ENCODE peak calls at places on chromosomes 5 and 9, in five cellular contexts. One of them, this sample, is unnamed.
A peak's percentile ranks its signal among the peaks of the same experiment; 100 is the strongest.

GRCh38 chr9:94656190-94656589 is 16.9 kb upstream of the FBP1 start:
- DNase-seq in body of pancreas: no peak
- DNase-seq in RWPE2: no peak
- DNase-seq in aorta: peak; percentile 65
- DNase-seq in CD8-positive, alpha-beta memory T cell: peak; percentile 3
- DNase-seq in this sample: no peak

GRCh38 chr5:139314276-139314675 is 20.7 kb downstream of the MATR3 start:
- DNase-seq in CD8-positive, alpha-beta memory T cell: no peak
- DNase-seq in RWPE2: no peak
- DNase-seq in aorta: no peak
- DNase-seq in body of pancreas: no peak
- DNase-seq in this sample: no peak

GRCh38 chr9:107155244-107155817 is 127.7 kb upstream of the RAD23B start:
- DNase-seq in aorta: no peak
- DNase-seq in body of pancreas: no peak
- DNase-seq in CD8-positive, alpha-beta memory T cell: no peak
- DNase-seq in RWPE2: no peak
- DNase-seq in this sample: no peak

GRCh38 chr5:176609724-176610429 is at the start of gene GPRIN1:
- DNase-seq in RWPE2: no peak
- DNase-seq in body of pancreas: peak; percentile 48
- DNase-seq in CD8-positive, alpha-beta memory T cell: peak; percentile 47
- DNase-seq in aorta: no peak
- DNase-seq in this sample: peak; percentile 37

GRCh38 chr5:43515678-43516048 is 715 bp upstream of the C5orf34 start:
- DNase-seq in RWPE2: no peak
- DNase-seq in aorta: no peak
- DNase-seq in body of pancreas: no peak
- DNase-seq in CD8-positive, alpha-beta memory T cell: no peak
- DNase-seq in this sample: no peak

GRCh38 chr5:73974871-73975351 is 348.9 kb downstream of the ARHGEF28 start:
- DNase-seq in body of pancreas: peak; percentile 34
- DNase-seq in RWPE2: no peak
- DNase-seq in aorta: no peak
- DNase-seq in CD8-positive, alpha-beta memory T cell: no peak
- DNase-seq in this sample: no peak

GRCh38 chr5:10775646-10776045 is 14.6 kb upstream of the DAP start:
- DNase-seq in CD8-positive, alpha-beta memory T cell: no peak
- DNase-seq in RWPE2: no peak
- DNase-seq in body of pancreas: no peak
- DNase-seq in aorta: no peak
- DNase-seq in this sample: no peak

GRCh38 chr9:73753171-73753570 is 601.5 kb downstream of the ANXA1 start:
- DNase-seq in aorta: no peak
- DNase-seq in body of pancreas: no peak
- DNase-seq in CD8-positive, alpha-beta memory T cell: no peak
- DNase-seq in RWPE2: no peak
- DNase-seq in this sample: no peak

GRCh38 chr5:10676224-10676623 is 84.8 kb downstream of the DAP start:
- DNase-seq in CD8-positive, alpha-beta memory T cell: no peak
- DNase-seq in body of pancreas: no peak
- DNase-seq in RWPE2: peak; percentile 72
- DNase-seq in aorta: no peak
- DNase-seq in this sample: no peak

GRCh38 chr5:60161340-60161934 is 267.9 kb upstream of the PDE4D start:
- DNase-seq in RWPE2: no peak
- DNase-seq in aorta: no peak
- DNase-seq in CD8-positive, alpha-beta memory T cell: no peak
- DNase-seq in body of pancreas: no peak
- DNase-seq in this sample: no peak

GRCh38 chr5:112849912-112850311 is 11.2 kb upstream of the SRP19 start:
- DNase-seq in RWPE2: no peak
- DNase-seq in body of pancreas: no peak
- DNase-seq in CD8-positive, alpha-beta memory T cell: no peak
- DNase-seq in aorta: no peak
- DNase-seq in this sample: no peak

GRCh38 chr5:112846556-112846955 is 14.5 kb upstream of the SRP19 start:
- DNase-seq in CD8-positive, alpha-beta memory T cell: no peak
- DNase-seq in body of pancreas: no peak
- DNase-seq in RWPE2: no peak
- DNase-seq in aorta: no peak
- DNase-seq in this sample: no peak

GRCh38 chr5:112844489-112844888 is 16.6 kb upstream of the SRP19 start:
- DNase-seq in CD8-positive, alpha-beta memory T cell: no peak
- DNase-seq in body of pancreas: no peak
- DNase-seq in RWPE2: no peak
- DNase-seq in aorta: no peak
- DNase-seq in this sample: no peak

GRCh38 chr5:112847306-112847705 is 13.8 kb upstream of the SRP19 start:
- DNase-seq in body of pancreas: no peak
- DNase-seq in CD8-positive, alpha-beta memory T cell: no peak
- DNase-seq in RWPE2: no peak
- DNase-seq in aorta: no peak
- DNase-seq in this sample: no peak

GRCh38 chr5:112848116-112848811 is 12.8 kb upstream of the SRP19 start:
- DNase-seq in aorta: no peak
- DNase-seq in RWPE2: no peak
- DNase-seq in body of pancreas: no peak
- DNase-seq in CD8-positive, alpha-beta memory T cell: no peak
- DNase-seq in this sample: no peak
- H3K9me3 ChIP-seq in aorta: no peaks in the 10 kb centered on the region
- H3K9me3 ChIP-seq in RWPE2: no peaks in the 10 kb centered on the region
- H3K9me3 ChIP-seq in body of pancreas: no peaks in the 10 kb centered on the region
- H3K9me3 ChIP-seq in CD8-positive, alpha-beta memory T cell: no peaks in the 10 kb centered on the region
- H3K9me3 ChIP-seq in this sample: no peaks in the 10 kb centered on the region

GRCh38 chr5:33166971-33167370 is 273.8 kb upstream of the TARS1 start:
- DNase-seq in CD8-positive, alpha-beta memory T cell: no peak
- DNase-seq in body of pancreas: no peak
- DNase-seq in aorta: no peak
- DNase-seq in RWPE2: no peak
- DNase-seq in this sample: no peak

GRCh38 chr5:33166522-33166921 is 274.2 kb upstream of the TARS1 start:
- DNase-seq in RWPE2: no peak
- DNase-seq in CD8-positive, alpha-beta memory T cell: no peak
- DNase-seq in aorta: no peak
- DNase-seq in body of pancreas: no peak
- DNase-seq in this sample: no peak

GRCh38 chr5:33170414-33170813 is 270.4 kb upstream of the TARS1 start:
- DNase-seq in aorta: no peak
- DNase-seq in CD8-positive, alpha-beta memory T cell: no peak
- DNase-seq in body of pancreas: no peak
- DNase-seq in RWPE2: no peak
- DNase-seq in this sample: no peak

GRCh38 chr5:33162057-33162456 is 278.7 kb upstream of the TARS1 start:
- DNase-seq in body of pancreas: no peak
- DNase-seq in aorta: no peak
- DNase-seq in CD8-positive, alpha-beta memory T cell: no peak
- DNase-seq in RWPE2: peak; percentile 34
- DNase-seq in this sample: no peak

DNA sequence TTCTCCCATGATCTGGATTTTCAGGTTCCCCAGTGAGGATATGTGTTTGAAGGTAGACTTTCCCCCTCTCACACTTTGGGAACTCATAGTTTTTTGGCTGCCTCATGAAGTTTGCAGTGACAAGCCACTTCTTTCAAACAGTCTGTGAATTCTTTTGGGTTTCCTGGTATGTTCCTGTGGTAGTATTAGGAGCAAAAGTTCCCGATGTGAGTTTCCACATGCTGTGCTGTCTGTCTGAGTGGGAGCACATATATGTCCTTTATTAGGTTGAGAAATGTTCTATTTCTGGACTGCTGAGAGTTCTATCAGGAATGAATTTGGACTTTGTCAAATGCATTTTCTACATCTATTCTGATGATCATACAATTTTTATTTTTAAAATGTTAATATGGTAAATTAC is 273.2 kb upstream of the TARS1 start:
- DNase-seq in body of pancreas: no peak
- DNase-seq in CD8-positive, alpha-beta memory T cell: no peak
- DNase-seq in aorta: no peak
- DNase-seq in RWPE2: no peak
- DNase-seq in this sample: no peak
- H3K9me3 ChIP-seq in body of pancreas: peaks cover 5% of the 10 kb centered on the region
- H3K9me3 ChIP-seq in CD8-positive, alpha-beta memory T cell: no peaks in the 10 kb centered on the region
- H3K9me3 ChIP-seq in aorta: no peaks in the 10 kb centered on the region
- H3K9me3 ChIP-seq in RWPE2: peaks cover 14% of the 10 kb centered on the region
- H3K9me3 ChIP-seq in this sample: peaks cover 2% of the 10 kb centered on the region

GRCh38 chr5:133387091-133387490 is 225.2 kb downstream of the FSTL4 start:
- DNase-seq in aorta: no peak
- DNase-seq in body of pancreas: no peak
- DNase-seq in RWPE2: no peak
- DNase-seq in CD8-positive, alpha-beta memory T cell: no peak
- DNase-seq in this sample: no peak

GRCh38 chr5:133385346-133385745 is 227.0 kb downstream of the FSTL4 start:
- DNase-seq in CD8-positive, alpha-beta memory T cell: no peak
- DNase-seq in body of pancreas: no peak
- DNase-seq in aorta: peak; percentile 28
- DNase-seq in RWPE2: no peak
- DNase-seq in this sample: no peak

GRCh38 chr5:133389066-133389590 is 223.2 kb downstream of the FSTL4 start:
- DNase-seq in CD8-positive, alpha-beta memory T cell: no peak
- DNase-seq in body of pancreas: no peak
- DNase-seq in RWPE2: no peak
- DNase-seq in aorta: no peak
- DNase-seq in this sample: no peak

GRCh38 chr5:133386662-133387061 is 225.7 kb downstream of the FSTL4 start:
- DNase-seq in body of pancreas: no peak
- DNase-seq in CD8-positive, alpha-beta memory T cell: no peak
- DNase-seq in aorta: no peak
- DNase-seq in RWPE2: no peak
- DNase-seq in this sample: no peak

DNA sequence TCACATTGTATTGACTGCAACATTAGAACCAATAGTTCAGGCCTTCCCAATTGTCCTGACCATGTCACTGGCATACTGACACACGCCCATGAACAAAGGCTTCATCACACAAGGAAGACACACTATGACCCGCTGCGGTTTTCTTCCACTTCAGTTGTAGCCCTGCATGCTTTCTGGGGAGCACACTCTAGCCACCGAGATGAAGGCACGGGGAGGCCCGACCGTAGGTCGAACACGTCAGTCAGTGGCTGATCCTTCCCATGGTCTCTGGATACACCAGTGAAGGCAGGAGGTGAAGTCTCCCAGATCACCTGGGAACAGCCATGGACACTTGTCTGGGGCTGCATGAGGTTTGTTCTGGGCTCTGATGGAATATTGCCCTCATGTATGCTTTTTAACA is 224.7 kb downstream of the FSTL4 start:
- DNase-seq in body of pancreas: no peak
- DNase-seq in aorta: peak; percentile 15
- DNase-seq in CD8-positive, alpha-beta memory T cell: no peak
- DNase-seq in RWPE2: no peak
- DNase-seq in this sample: no peak
- H3K9me3 ChIP-seq in body of pancreas: no peaks in the 10 kb centered on the region
- H3K9me3 ChIP-seq in aorta: no peaks in the 10 kb centered on the region
- H3K9me3 ChIP-seq in CD8-positive, alpha-beta memory T cell: no peaks in the 10 kb centered on the region
- H3K9me3 ChIP-seq in RWPE2: no peaks in the 10 kb centered on the region
- H3K9me3 ChIP-seq in this sample: no peaks in the 10 kb centered on the region

DNA sequence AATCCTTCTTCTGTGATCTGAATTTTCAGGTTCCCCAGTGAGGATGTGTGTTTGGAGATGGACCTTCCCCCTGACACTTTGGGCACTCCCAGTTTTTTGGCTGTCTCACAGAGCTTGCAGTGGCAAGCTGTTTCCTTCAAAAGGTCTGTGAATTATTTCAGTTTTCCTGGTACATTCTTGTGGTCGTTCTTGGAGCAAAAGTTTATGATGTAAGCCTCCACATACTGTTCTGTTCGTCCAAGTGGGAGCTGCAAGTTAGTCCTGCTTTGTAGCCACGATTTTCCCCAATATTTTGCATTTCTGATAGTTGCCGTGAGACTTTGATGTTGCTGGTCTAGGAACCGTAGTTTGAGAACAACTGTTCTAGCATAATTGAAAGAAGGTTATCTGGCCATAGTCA is 88.3 kb downstream of the MTAP start:
- DNase-seq in body of pancreas: no peak
- DNase-seq in CD8-positive, alpha-beta memory T cell: no peak
- DNase-seq in aorta: no peak
- DNase-seq in RWPE2: no peak
- DNase-seq in this sample: no peak
- H3K9me3 ChIP-seq in body of pancreas: no peaks in the 10 kb centered on the region
- H3K9me3 ChIP-seq in CD8-positive, alpha-beta memory T cell: no peaks in the 10 kb centered on the region
- H3K9me3 ChIP-seq in aorta: peaks cover 6% of the 10 kb centered on the region
- H3K9me3 ChIP-seq in RWPE2: peaks cover 4% of the 10 kb centered on the region
- H3K9me3 ChIP-seq in this sample: peaks cover 7% of the 10 kb centered on the region

DNA sequence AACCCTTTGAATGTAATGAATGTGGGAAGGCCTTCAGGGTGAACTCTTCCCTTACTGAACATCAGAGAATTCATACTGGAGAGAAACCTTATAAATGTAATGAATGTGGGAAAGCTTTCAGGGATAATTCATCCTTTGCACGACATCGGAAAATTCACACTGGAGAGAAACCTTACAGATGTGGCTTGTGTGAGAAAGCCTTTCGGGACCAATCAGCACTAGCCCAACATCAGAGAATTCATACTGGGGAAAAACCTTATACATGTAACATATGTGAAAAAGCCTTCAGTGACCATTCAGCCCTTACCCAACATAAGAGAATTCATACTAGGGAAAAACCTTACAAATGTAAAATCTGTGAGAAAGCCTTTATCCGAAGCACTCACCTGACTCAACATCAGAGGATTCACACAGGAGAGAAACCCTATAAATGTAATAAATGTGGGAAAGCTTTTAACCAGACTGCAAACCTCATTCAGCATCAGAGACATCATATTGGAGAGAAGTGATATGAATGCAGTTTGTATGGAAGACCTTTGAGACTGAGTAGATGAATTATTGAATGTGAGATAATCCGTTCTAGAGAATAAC is 24.6 kb downstream of the ZNF454 start:
- DNase-seq in RWPE2: no peak
- DNase-seq in aorta: no peak
- DNase-seq in body of pancreas: no peak
- DNase-seq in CD8-positive, alpha-beta memory T cell: no peak
- DNase-seq in this sample: no peak
- H3K9me3 ChIP-seq in RWPE2: peaks cover 55% of the 10 kb centered on the region
- H3K9me3 ChIP-seq in aorta: peaks cover 35% of the 10 kb centered on the region
- H3K9me3 ChIP-seq in body of pancreas: peaks cover 77% of the 10 kb centered on the region
- H3K9me3 ChIP-seq in CD8-positive, alpha-beta memory T cell: peaks cover 17% of the 10 kb centered on the region
- H3K9me3 ChIP-seq in this sample: peaks cover 27% of the 10 kb centered on the region

GRCh38 chr5:178989311-178989710 is 5.8 kb downstream of the GRM6 start:
- DNase-seq in body of pancreas: no peak
- DNase-seq in aorta: no peak
- DNase-seq in CD8-positive, alpha-beta memory T cell: no peak
- DNase-seq in RWPE2: no peak
- DNase-seq in this sample: no peak
- H3K9me3 ChIP-seq in body of pancreas: peaks cover 38% of the 10 kb centered on the region
- H3K9me3 ChIP-seq in aorta: peaks cover 19% of the 10 kb centered on the region
- H3K9me3 ChIP-seq in CD8-positive, alpha-beta memory T cell: no peaks in the 10 kb centered on the region
- H3K9me3 ChIP-seq in RWPE2: peaks cover 45% of the 10 kb centered on the region
- H3K9me3 ChIP-seq in this sample: no peaks in the 10 kb centered on the region

GRCh38 chr5:2254404-2254803 is 371.7 kb upstream of the IRX4 start:
- DNase-seq in body of pancreas: no peak
- DNase-seq in RWPE2: no peak
- DNase-seq in aorta: no peak
- DNase-seq in CD8-positive, alpha-beta memory T cell: no peak
- DNase-seq in this sample: no peak
- H3K9me3 ChIP-seq in body of pancreas: no peaks in the 10 kb centered on the region
- H3K9me3 ChIP-seq in RWPE2: no peaks in the 10 kb centered on the region
- H3K9me3 ChIP-seq in aorta: no peaks in the 10 kb centered on the region
- H3K9me3 ChIP-seq in CD8-positive, alpha-beta memory T cell: no peaks in the 10 kb centered on the region
- H3K9me3 ChIP-seq in this sample: no peaks in the 10 kb centered on the region